ENCODE peak calls at places on chromosomes 5 and 9, in five cellular contexts. One of them, this sample, is unnamed.

GRCh38 chr5:168528521-168529360 is at the start of gene FBLL1:
- DNase-seq in H7: peak
- DNase-seq in IMR-90: peak
- DNase-seq in stomach: no peak
- DNase-seq in HFF-Myc: peak
- DNase-seq in this sample: peak

GRCh38 chr9:14687042-14687719 is 6.1 kb downstream of the ZDHHC21 start:
- DNase-seq in stomach: no peak
- DNase-seq in HFF-Myc: peak
- DNase-seq in H7: no peak
- DNase-seq in IMR-90: peak
- DNase-seq in this sample: peak

GRCh38 chr9:133428579-133429215 is 6.5 kb downstream of the ADAMTS13 start:
- DNase-seq in IMR-90: no peak
- DNase-seq in H7: peak
- DNase-seq in HFF-Myc: no peak
- DNase-seq in stomach: peak
- DNase-seq in this sample: peak

GRCh38 chr5:79284852-79285251 is 48.9 kb downstream of the JMY start:
- DNase-seq in IMR-90: peak
- DNase-seq in HFF-Myc: no peak
- DNase-seq in H7: no peak
- DNase-seq in stomach: no peak
- DNase-seq in this sample: no peak

GRCh38 chr9:92664394-92665152 is 5.4 kb downstream of the IPPK start:
- DNase-seq in HFF-Myc: no peak
- DNase-seq in IMR-90: peak
- DNase-seq in H7: peak
- DNase-seq in stomach: no peak
- DNase-seq in this sample: no peak

GRCh38 chr5:142785211-142785610 is 15.0 kb downstream of the ARHGAP26 start:
- DNase-seq in IMR-90: no peak
- DNase-seq in H7: no peak
- DNase-seq in stomach: no peak
- DNase-seq in HFF-Myc: no peak
- DNase-seq in this sample: no peak

GRCh38 chr5:75510417-75510835 is 1.0 kb downstream of the CERT1 start:
- DNase-seq in H7: no peak
- DNase-seq in IMR-90: peak
- DNase-seq in stomach: peak
- DNase-seq in HFF-Myc: no peak
- DNase-seq in this sample: peak

GRCh38 chr9:16337322-16338029 is 533.0 kb downstream of the BNC2 start:
- DNase-seq in stomach: no peak
- DNase-seq in H7: no peak
- DNase-seq in IMR-90: peak
- DNase-seq in HFF-Myc: peak
- DNase-seq in this sample: peak

GRCh38 chr5:65126192-65126591 is 355.5 kb downstream of the ADAMTS6 start:
- DNase-seq in IMR-90: peak
- DNase-seq in HFF-Myc: no peak
- DNase-seq in stomach: no peak
- DNase-seq in H7: no peak
- DNase-seq in this sample: peak

GRCh38 chr5:139043127-139043905 is 154.9 kb downstream of the SIL1 start:
- DNase-seq in HFF-Myc: no peak
- DNase-seq in stomach: no peak
- DNase-seq in H7: no peak
- DNase-seq in IMR-90: peak
- DNase-seq in this sample: no peak

GRCh38 chr5:151357792-151358191 is 10.4 kb upstream of the SLC36A2 start:
- DNase-seq in IMR-90: no peak
- DNase-seq in H7: no peak
- DNase-seq in stomach: no peak
- DNase-seq in HFF-Myc: no peak
- DNase-seq in this sample: no peak

GRCh38 chr9:36833954-36834353 is 200.1 kb downstream of the PAX5 start:
- DNase-seq in HFF-Myc: no peak
- DNase-seq in stomach: no peak
- DNase-seq in H7: peak
- DNase-seq in IMR-90: no peak
- DNase-seq in this sample: no peak

GRCh38 chr9:36836486-36836885 is 197.6 kb downstream of the PAX5 start:
- DNase-seq in IMR-90: no peak
- DNase-seq in H7: no peak
- DNase-seq in stomach: no peak
- DNase-seq in HFF-Myc: no peak
- DNase-seq in this sample: no peak

GRCh38 chr9:36834736-36835135 is 199.3 kb downstream of the PAX5 start:
- DNase-seq in IMR-90: no peak
- DNase-seq in stomach: no peak
- DNase-seq in HFF-Myc: no peak
- DNase-seq in H7: no peak
- DNase-seq in this sample: no peak

GRCh38 chr9:36837431-36838405 is 196.3 kb downstream of the PAX5 start:
- DNase-seq in HFF-Myc: no peak
- DNase-seq in H7: no peak
- DNase-seq in stomach: no peak
- DNase-seq in IMR-90: no peak
- DNase-seq in this sample: no peak

GRCh38 chr9:36835271-36835996 is 198.6 kb downstream of the PAX5 start:
- DNase-seq in HFF-Myc: no peak
- DNase-seq in H7: no peak
- DNase-seq in stomach: no peak
- DNase-seq in IMR-90: no peak
- DNase-seq in this sample: no peak
- H3K4me3 ChIP-seq in HFF-Myc: no peak
- H3K4me3 ChIP-seq in H7: no peak
- H3K4me3 ChIP-seq in stomach: no peak
- H3K4me3 ChIP-seq in IMR-90: no peak
- H3K4me3 ChIP-seq in this sample: no peak

DNA sequence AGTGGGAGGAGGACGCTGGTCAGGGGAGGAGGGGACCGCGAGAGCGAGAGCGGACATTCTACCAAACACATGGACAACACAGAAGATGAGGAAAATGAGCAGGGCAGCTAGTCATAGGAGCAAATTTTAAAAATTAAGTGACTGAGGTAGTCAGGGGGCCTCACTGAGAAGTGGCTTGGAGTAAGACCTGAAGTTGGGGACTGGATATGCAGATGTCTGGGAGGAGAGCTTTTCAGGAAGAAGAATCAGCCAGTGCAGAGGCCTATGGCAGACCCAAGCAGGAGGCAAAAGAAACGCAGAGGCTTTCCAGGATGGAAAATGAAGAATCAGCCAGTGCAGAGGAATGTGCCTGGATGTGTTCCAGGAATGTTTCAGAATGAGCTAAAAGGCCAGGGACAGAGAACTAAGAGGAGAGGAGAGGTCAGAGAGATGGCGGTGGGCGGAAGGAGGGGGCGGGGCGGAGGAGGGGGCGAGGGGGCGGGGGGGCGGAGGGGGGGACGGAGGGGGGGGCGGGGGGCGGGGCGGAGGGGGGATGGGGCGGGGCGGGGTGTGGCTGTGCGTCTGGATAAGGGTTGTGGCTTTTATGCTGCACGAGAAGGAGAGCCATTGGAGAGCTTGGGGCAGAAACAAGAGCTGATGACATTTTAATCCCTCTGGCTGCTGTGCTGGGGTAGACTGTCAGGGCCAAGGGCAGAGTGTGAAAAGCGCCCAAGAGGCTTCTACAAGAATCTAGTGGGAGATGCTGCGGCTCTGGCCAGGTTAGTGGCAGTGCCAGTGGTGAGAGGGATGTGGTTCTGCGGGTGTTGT is 129.6 kb downstream of the KCNIP1 start:
- DNase-seq in HFF-Myc: peak
- DNase-seq in IMR-90: peak
- DNase-seq in H7: peak
- DNase-seq in stomach: no peak
- DNase-seq in this sample: peak
- H3K4me3 ChIP-seq in HFF-Myc: peak
- H3K4me3 ChIP-seq in IMR-90: peak
- H3K4me3 ChIP-seq in H7: peak
- H3K4me3 ChIP-seq in stomach: peak
- H3K4me3 ChIP-seq in this sample: peak

GRCh38 chr9:38009035-38009501 is 60.0 kb downstream of the SHB start:
- DNase-seq in stomach: no peak
- DNase-seq in IMR-90: no peak
- DNase-seq in HFF-Myc: no peak
- DNase-seq in H7: no peak
- DNase-seq in this sample: peak

GRCh38 chr9:38008168-38009034 is 60.6 kb downstream of the SHB start:
- DNase-seq in HFF-Myc: no peak
- DNase-seq in H7: peak
- DNase-seq in IMR-90: peak
- DNase-seq in stomach: peak
- DNase-seq in this sample: peak

GRCh38 chr9:38006163-38006562 is 62.9 kb downstream of the SHB start:
- DNase-seq in IMR-90: no peak
- DNase-seq in stomach: peak
- DNase-seq in H7: no peak
- DNase-seq in HFF-Myc: no peak
- DNase-seq in this sample: no peak

GRCh38 chr9:38004809-38005560 is 64.0 kb downstream of the SHB start:
- DNase-seq in HFF-Myc: no peak
- DNase-seq in H7: no peak
- DNase-seq in IMR-90: no peak
- DNase-seq in stomach: no peak
- DNase-seq in this sample: no peak

GRCh38 chr9:38006981-38007380 is 62.0 kb downstream of the SHB start:
- DNase-seq in HFF-Myc: no peak
- DNase-seq in stomach: no peak
- DNase-seq in IMR-90: no peak
- DNase-seq in H7: no peak
- DNase-seq in this sample: no peak
- H3K4me3 ChIP-seq in HFF-Myc: no peak
- H3K4me3 ChIP-seq in stomach: no peak
- H3K4me3 ChIP-seq in IMR-90: no peak
- H3K4me3 ChIP-seq in H7: no peak
- H3K4me3 ChIP-seq in this sample: no peak

DNA sequence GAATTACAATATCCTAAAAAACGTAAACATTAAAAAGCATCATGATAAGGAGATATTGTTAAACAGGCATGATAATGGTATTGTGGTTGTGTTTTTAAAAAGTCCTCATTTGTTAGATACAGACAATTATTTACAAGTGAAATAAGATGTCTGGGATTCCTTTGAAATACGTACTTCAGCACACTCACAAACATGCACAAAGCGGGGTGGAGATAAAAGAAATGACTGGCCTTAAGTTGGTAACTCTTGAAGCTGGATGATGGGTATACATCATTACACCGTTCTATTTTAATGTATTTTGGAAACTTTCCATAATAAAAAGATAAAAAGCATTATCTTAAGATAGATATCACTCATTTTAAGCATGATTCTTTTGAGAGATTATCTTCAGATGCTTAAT is 1.0 kb downstream of the FAM200C start:
- DNase-seq in HFF-Myc: no peak
- DNase-seq in IMR-90: peak
- DNase-seq in H7: no peak
- DNase-seq in stomach: no peak
- DNase-seq in this sample: peak
- H3K4me3 ChIP-seq in HFF-Myc: peak
- H3K4me3 ChIP-seq in IMR-90: peak
- H3K4me3 ChIP-seq in H7: peak
- H3K4me3 ChIP-seq in stomach: peak
- H3K4me3 ChIP-seq in this sample: peak

GRCh38 chr5:76953551-76954382 is 922 bp downstream of the CRHBP start:
- DNase-seq in stomach: no peak
- DNase-seq in HFF-Myc: no peak
- DNase-seq in IMR-90: no peak
- DNase-seq in H7: peak
- DNase-seq in this sample: peak
- H3K4me3 ChIP-seq in stomach: peak
- H3K4me3 ChIP-seq in HFF-Myc: peak
- H3K4me3 ChIP-seq in IMR-90: no peak
- H3K4me3 ChIP-seq in H7: peak
- H3K4me3 ChIP-seq in this sample: peak

DNA sequence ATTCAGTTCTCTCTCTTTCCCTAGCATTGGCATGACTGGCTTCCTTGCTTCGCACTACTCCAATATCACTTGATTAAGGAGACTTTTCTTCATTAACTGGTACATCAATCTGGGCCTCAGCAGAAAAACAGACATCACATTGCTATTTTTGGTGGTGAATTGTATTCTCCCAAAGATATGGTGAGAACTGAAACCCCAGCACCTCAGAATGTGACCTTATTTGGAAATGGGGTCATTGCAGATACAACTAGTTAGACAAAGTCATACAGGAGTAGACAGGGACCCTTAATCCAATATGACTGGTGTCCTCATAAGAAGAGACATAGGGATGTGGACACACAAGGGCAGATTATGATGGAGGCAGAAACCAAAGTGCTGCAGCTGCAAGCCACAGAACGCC is 7.5 kb upstream of the RAD23B start:
- DNase-seq in H7: no peak
- DNase-seq in IMR-90: no peak
- DNase-seq in HFF-Myc: no peak
- DNase-seq in stomach: no peak
- DNase-seq in this sample: no peak
- H3K4me3 ChIP-seq in H7: no peak
- H3K4me3 ChIP-seq in IMR-90: no peak
- H3K4me3 ChIP-seq in HFF-Myc: no peak
- H3K4me3 ChIP-seq in stomach: no peak
- H3K4me3 ChIP-seq in this sample: no peak

GRCh38 chr5:174423538-174423937 is 300.8 kb upstream of the MSX2 start:
- DNase-seq in HFF-Myc: no peak
- DNase-seq in IMR-90: no peak
- DNase-seq in H7: no peak
- DNase-seq in stomach: no peak
- DNase-seq in this sample: no peak
- H3K4me3 ChIP-seq in HFF-Myc: no peak
- H3K4me3 ChIP-seq in IMR-90: no peak
- H3K4me3 ChIP-seq in H7: no peak
- H3K4me3 ChIP-seq in stomach: no peak
- H3K4me3 ChIP-seq in this sample: no peak

GRCh38 chr9:5554254-5554653 is 43.9 kb downstream of the PDCD1LG2 start:
- DNase-seq in IMR-90: peak
- DNase-seq in HFF-Myc: no peak
- DNase-seq in stomach: no peak
- DNase-seq in H7: no peak
- DNase-seq in this sample: peak

GRCh38 chr9:5551771-5552170 is 41.4 kb downstream of the PDCD1LG2 start:
- DNase-seq in IMR-90: peak
- DNase-seq in stomach: no peak
- DNase-seq in H7: no peak
- DNase-seq in HFF-Myc: no peak
- DNase-seq in this sample: no peak

GRCh38 chr9:5552301-5552700 is 42.0 kb downstream of the PDCD1LG2 start:
- DNase-seq in stomach: no peak
- DNase-seq in IMR-90: peak
- DNase-seq in HFF-Myc: no peak
- DNase-seq in H7: no peak
- DNase-seq in this sample: no peak

GRCh38 chr9:5551368-5551767 is 41.0 kb downstream of the PDCD1LG2 start:
- DNase-seq in H7: no peak
- DNase-seq in stomach: no peak
- DNase-seq in IMR-90: no peak
- DNase-seq in HFF-Myc: no peak
- DNase-seq in this sample: no peak

GRCh38 chr9:5553211-5553610 is 42.9 kb downstream of the PDCD1LG2 start:
- DNase-seq in IMR-90: peak
- DNase-seq in HFF-Myc: no peak
- DNase-seq in stomach: no peak
- DNase-seq in H7: no peak
- DNase-seq in this sample: peak
- H3K4me3 ChIP-seq in IMR-90: no peak
- H3K4me3 ChIP-seq in HFF-Myc: no peak
- H3K4me3 ChIP-seq in stomach: no peak
- H3K4me3 ChIP-seq in H7: no peak
- H3K4me3 ChIP-seq in this sample: no peak

This sample was measured in cardiac fibroblast.